ENCODE peak calls at places on chromosomes 12 and 14, in seven cellular contexts. C, G, P, Z, Y, J and A are unnamed samples.
A peak's percentile ranks its signal among the peaks of the same experiment; 100 is the strongest.

GRCh38 chr12:64169999-64170398 is 52.1 kb downstream of the KICS2 start:
- DNase-seq in P (no peak), J (no peak), Z (no peak), C (no peak), Y (no peak), G (no peak), A (no peak)

GRCh38 chr12:9367201-9367600 is 159.0 kb upstream of the PZP start:
- DNase-seq in P (no peak), Y (no peak), C (no peak), J (no peak), Z (no peak), G (no peak), A (no peak)

GRCh38 chr12:85509857-85510256 is 229.8 kb downstream of the ALX1 start:
- DNase-seq in P (no peak), G (no peak), C (no peak), J (no peak), Z (no peak), Y (no peak), A (no peak)

GRCh38 chr14:53542692-53543091 is 389.6 kb upstream of the DDHD1 start:
- DNase-seq in G (no peak), C (no peak), P (peak; percentile 51), Y (no peak), Z (no peak), J (no peak), A (no peak)

GRCh38 chr12:75446857-75447256 is 33.7 kb upstream of the GLIPR1 start:
- DNase-seq in C (no peak), Y (no peak), G (no peak), Z (no peak), P (peak; percentile 31), J (no peak), A (no peak)

GRCh38 chr12:113239811-113240331 is 18.6 kb downstream of the TPCN1 start:
- DNase-seq in C (peak; percentile 78), J (peak; percentile 66), Z (no peak), P (no peak), Y (no peak), G (no peak), A (peak; percentile 69)

GRCh38 chr14:69987416-69988144 is 108.4 kb downstream of the SMOC1 start:
- DNase-seq in P (no peak), Y (no peak), C (no peak), J (no peak), Z (no peak), G (no peak), A (no peak)

GRCh38 chr14:99619873-99620834 is 16.1 kb upstream of the CCDC85C start:
- DNase-seq in Y (no peak), P (no peak), G (no peak), C (no peak), J (no peak), Z (no peak), A (no peak)

GRCh38 chr12:64109706-64110105 is 112.4 kb downstream of the KICS2 start:
- DNase-seq in G (no peak), P (no peak), Z (no peak), J (no peak), Y (no peak), C (no peak), A (no peak)

GRCh38 chr14:58738876-58739275 is 101.1 kb downstream of the DACT1 start:
- DNase-seq in Y (no peak), Z (no peak), C (no peak), P (no peak), G (no peak), J (no peak), A (no peak)

GRCh38 chr14:95233702-95234241 is 76.4 kb upstream of the DICER1 start:
- DNase-seq in Z (no peak), J (no peak), P (no peak), C (no peak), Y (no peak), G (no peak), A (peak; percentile 62)

GRCh38 chr14:54570651-54571415 is 3.9 kb downstream of the SAMD4A start:
- DNase-seq in G (no peak), C (no peak), Y (no peak), J (no peak), P (peak; percentile 46), Z (no peak), A (no peak)

GRCh38 chr14:99655521-99655920 is 10.6 kb downstream of the HHIPL1 start:
- DNase-seq in Y (no peak), G (no peak), J (no peak), P (no peak), Z (no peak), C (no peak), A (no peak)

DNA sequence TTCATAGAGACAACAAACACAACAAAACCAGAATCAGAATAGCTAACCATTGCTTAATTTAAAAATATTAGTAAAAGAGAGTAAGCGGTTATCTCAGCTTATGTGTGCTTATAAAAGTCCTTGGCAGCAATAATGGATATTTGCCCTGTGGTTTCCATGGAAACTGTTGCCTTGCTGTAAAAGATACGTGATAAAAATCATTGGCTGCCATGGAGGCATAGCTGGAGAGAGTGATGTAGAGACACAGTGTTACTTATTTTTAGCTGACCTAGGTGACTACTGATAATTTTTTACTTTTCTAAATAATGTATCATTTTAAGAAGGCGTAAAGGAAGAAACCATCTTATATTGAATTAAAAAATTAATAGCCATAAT is 92.9 kb downstream of the ERC1 start:
- DNase-seq in J (no peak), Y (no peak), G (no peak), P (peak; percentile 66), C (no peak), Z (no peak), A (no peak)
- H3K27ac ChIP-seq in J (peak overlapping the region; percentile 76), Y (peak overlapping the region; percentile 21), G (no peak overlapping the region), P (peak overlapping the region; percentile 23), C (peak overlapping the region; percentile 82), Z (no peak overlapping the region), A (peak overlapping the region; percentile 46)

GRCh38 chr12:102848832-102849231 is 68.2 kb downstream of the PAH start:
- DNase-seq in J (no peak), G (no peak), Z (peak; percentile 6), P (no peak), C (no peak), Y (no peak), A (no peak)
- TF ChIP-seq CTCF in J (no peak), G (no peak), Z (peak; percentile 22), P (no peak), C (no peak), Y (no peak), A (no peak)

GRCh38 chr12:49295087-49296001 is at the start of gene PRPH:
- DNase-seq in G (no peak), J (peak; percentile 58), Y (peak; percentile 53), P (no peak), Z (no peak), C (peak; percentile 59), A (no peak)
- H3K27ac ChIP-seq in G (no peak within 1 kb of the TSS), J (no peak within 1 kb of the TSS), Y (no peak within 1 kb of the TSS), P (no peak within 1 kb of the TSS), Z (no peak within 1 kb of the TSS), C (no peak within 1 kb of the TSS), A (no peak within 1 kb of the TSS)

GRCh38 chr14:106455026-106455425 is 928.6 kb downstream of the TMEM121 start:
- DNase-seq in Y (no peak), Z (peak; percentile 15), P (no peak), J (no peak), G (no peak), C (no peak), A (no peak)

GRCh38 chr14:106460916-106461315 is 934.5 kb downstream of the TMEM121 start:
- DNase-seq in C (no peak), Z (no peak), P (no peak), Y (no peak), J (no peak), G (no peak), A (no peak)

GRCh38 chr14:106459971-106460730 is 933.8 kb downstream of the TMEM121 start:
- DNase-seq in G (no peak), Z (peak; percentile 17), J (no peak), Y (no peak), C (no peak), P (no peak), A (no peak)
- TF ChIP-seq CTCF in G (no peak), Z (peak; percentile 21), J (no peak), Y (peak; percentile 42), C (no peak), P (peak; percentile 19), A (peak; percentile 31)

DNA sequence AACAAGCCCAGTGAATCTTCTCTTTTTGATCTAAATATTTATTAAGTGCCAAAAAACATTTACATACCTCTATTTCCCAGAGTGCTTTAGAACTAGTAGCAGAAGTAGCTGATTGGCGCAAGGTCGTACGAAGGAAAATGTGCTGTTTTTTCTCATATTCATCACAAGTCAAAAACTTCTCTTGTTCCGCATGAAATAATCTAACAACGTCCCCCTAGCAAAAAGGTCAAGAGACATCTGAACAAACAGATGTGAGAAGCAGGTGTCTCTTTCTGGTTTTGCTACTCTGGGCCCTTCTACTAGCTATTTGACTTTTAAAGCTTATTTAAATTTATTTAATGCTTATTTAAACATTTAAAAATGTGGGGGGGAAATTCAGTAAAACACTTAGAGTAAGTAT is 117.8 kb downstream of the ITPR2 start:
- DNase-seq in C (no peak), P (no peak), G (no peak), Z (no peak), J (no peak), Y (no peak), A (no peak)
- H3K27ac ChIP-seq in C (no peak overlapping the region), P (no peak overlapping the region), G (no peak overlapping the region), Z (no peak overlapping the region), J (no peak overlapping the region), Y (no peak overlapping the region), A (no peak overlapping the region)

DNA sequence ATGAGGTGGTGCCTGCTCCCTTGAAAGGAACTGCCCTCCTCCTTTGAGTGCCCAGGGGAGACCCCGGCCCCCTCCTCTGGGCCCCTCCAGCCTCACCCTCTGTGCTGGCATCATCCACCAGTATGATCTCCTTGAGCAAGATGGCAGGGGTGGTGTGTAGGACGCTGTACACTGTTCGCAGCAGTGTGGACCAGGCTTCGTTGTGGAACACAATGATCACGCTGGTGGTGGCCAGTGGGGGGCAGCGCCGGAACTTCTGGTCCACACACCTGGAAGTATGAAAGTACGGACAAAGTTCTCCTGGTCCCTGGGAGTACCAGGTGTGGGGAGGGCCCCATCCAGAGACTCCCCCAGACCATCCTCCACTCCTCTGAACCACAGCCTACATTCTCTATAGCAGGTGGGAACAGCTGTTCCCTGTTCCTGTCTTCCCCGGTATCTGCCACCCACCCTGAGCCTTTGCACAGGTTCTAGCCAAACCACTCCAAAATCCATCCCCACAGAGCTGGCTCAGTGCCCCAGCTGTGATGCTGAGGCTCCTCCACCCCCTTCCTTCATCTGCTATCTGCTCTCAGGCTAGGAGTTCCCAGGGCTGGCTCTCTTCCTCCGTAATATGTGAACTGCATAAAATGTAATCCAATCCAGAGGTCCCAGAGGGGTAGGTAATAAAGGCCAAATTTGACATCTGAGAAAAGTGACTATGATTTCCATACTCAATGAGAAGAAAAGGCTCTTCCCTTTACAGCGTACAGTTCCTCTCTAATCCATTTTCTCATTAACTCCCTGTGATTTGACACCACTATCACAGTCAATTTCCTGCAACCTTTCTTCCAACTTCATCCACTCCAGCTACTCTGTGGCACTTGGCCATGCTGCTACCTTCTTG is 13.9 kb downstream of the GALNT6 start:
- DNase-seq in J (no peak), P (no peak), Y (no peak), G (no peak), C (no peak), Z (no peak), A (no peak)
- TF ChIP-seq CTCF in J (no peak), P (no peak), Y (no peak), G (no peak), C (no peak), Z (no peak), A (no peak)